ENCODE peak calls at places on chromosomes 5 and 9, in six cellular contexts. One of them, this sample, is unnamed.

GRCh38 chr5:121758640-121759039 is 93.0 kb upstream of the FTMT start:
- DNase-seq in right lobe of liver: no peak
- DNase-seq in HCT116: no peak
- DNase-seq in transverse colon: no peak
- DNase-seq in IMR-90: no peak
- DNase-seq in adrenal gland: no peak
- DNase-seq in this sample: no peak

GRCh38 chr5:148732692-148733091 is 78.4 kb upstream of the HTR4 start:
- DNase-seq in adrenal gland: no peak
- DNase-seq in IMR-90: no peak
- DNase-seq in transverse colon: no peak
- DNase-seq in right lobe of liver: no peak
- DNase-seq in HCT116: no peak
- DNase-seq in this sample: no peak

GRCh38 chr9:72557549-72557948 is 36.1 kb downstream of the TMC1 start:
- DNase-seq in IMR-90: peak
- DNase-seq in transverse colon: peak
- DNase-seq in adrenal gland: peak
- DNase-seq in right lobe of liver: no peak
- DNase-seq in HCT116: peak
- DNase-seq in this sample: peak

GRCh38 chr9:74643303-74643933 is 146.3 kb downstream of the RORB start:
- DNase-seq in transverse colon: no peak
- DNase-seq in IMR-90: no peak
- DNase-seq in HCT116: no peak
- DNase-seq in right lobe of liver: no peak
- DNase-seq in adrenal gland: no peak
- DNase-seq in this sample: no peak

GRCh38 chr9:104980039-104980654 is 52.2 kb upstream of the ABCA1 start:
- DNase-seq in transverse colon: no peak
- DNase-seq in HCT116: no peak
- DNase-seq in adrenal gland: no peak
- DNase-seq in right lobe of liver: no peak
- DNase-seq in IMR-90: no peak
- DNase-seq in this sample: no peak

GRCh38 chr5:38396766-38397165 is 138.4 kb downstream of the EGFLAM start:
- DNase-seq in transverse colon: no peak
- DNase-seq in IMR-90: no peak
- DNase-seq in right lobe of liver: no peak
- DNase-seq in HCT116: no peak
- DNase-seq in adrenal gland: no peak
- DNase-seq in this sample: no peak

GRCh38 chr9:133726401-133727276 is 11.5 kb downstream of the SARDH start:
- DNase-seq in IMR-90: peak
- DNase-seq in HCT116: peak
- DNase-seq in adrenal gland: peak
- DNase-seq in right lobe of liver: peak
- DNase-seq in transverse colon: peak
- DNase-seq in this sample: peak

GRCh38 chr9:98916660-98917059 is 27.0 kb upstream of the COL15A1 start:
- DNase-seq in HCT116: no peak
- DNase-seq in transverse colon: peak
- DNase-seq in right lobe of liver: no peak
- DNase-seq in adrenal gland: peak
- DNase-seq in IMR-90: peak
- DNase-seq in this sample: no peak

GRCh38 chr5:147887026-147887627 is 8.6 kb downstream of the SCGB3A2 start:
- DNase-seq in right lobe of liver: no peak
- DNase-seq in HCT116: peak
- DNase-seq in adrenal gland: no peak
- DNase-seq in IMR-90: peak
- DNase-seq in transverse colon: no peak
- DNase-seq in this sample: no peak

GRCh38 chr9:15531380-15531779 is 20.6 kb upstream of the PSIP1 start:
- DNase-seq in adrenal gland: no peak
- DNase-seq in right lobe of liver: no peak
- DNase-seq in HCT116: no peak
- DNase-seq in IMR-90: no peak
- DNase-seq in transverse colon: no peak
- DNase-seq in this sample: no peak

GRCh38 chr5:37165761-37166160 is 83.4 kb downstream of the CPLANE1 start:
- DNase-seq in adrenal gland: no peak
- DNase-seq in IMR-90: no peak
- DNase-seq in transverse colon: no peak
- DNase-seq in HCT116: no peak
- DNase-seq in right lobe of liver: no peak
- DNase-seq in this sample: no peak

GRCh38 chr9:114372971-114373591 is 14.7 kb downstream of the AKNA start:
- DNase-seq in IMR-90: no peak
- DNase-seq in transverse colon: peak
- DNase-seq in right lobe of liver: peak
- DNase-seq in HCT116: no peak
- DNase-seq in adrenal gland: no peak
- DNase-seq in this sample: peak

GRCh38 chr5:113721171-113721570 is 207.7 kb downstream of the YTHDC2 start:
- DNase-seq in adrenal gland: no peak
- DNase-seq in IMR-90: no peak
- DNase-seq in HCT116: no peak
- DNase-seq in transverse colon: no peak
- DNase-seq in right lobe of liver: no peak
- DNase-seq in this sample: no peak

GRCh38 chr5:43227655-43228054 is 35.6 kb downstream of the NIM1K start:
- DNase-seq in adrenal gland: no peak
- DNase-seq in right lobe of liver: no peak
- DNase-seq in HCT116: peak
- DNase-seq in IMR-90: peak
- DNase-seq in transverse colon: no peak
- DNase-seq in this sample: no peak

GRCh38 chr9:123157216-123157615 is 111.2 kb downstream of the STRBP start:
- DNase-seq in right lobe of liver: no peak
- DNase-seq in IMR-90: peak
- DNase-seq in transverse colon: no peak
- DNase-seq in adrenal gland: no peak
- DNase-seq in HCT116: no peak
- DNase-seq in this sample: no peak

GRCh38 chr5:146490089-146490843 is 25.7 kb downstream of the GPR151 start:
- DNase-seq in adrenal gland: no peak
- DNase-seq in IMR-90: no peak
- DNase-seq in HCT116: no peak
- DNase-seq in transverse colon: no peak
- DNase-seq in right lobe of liver: no peak
- DNase-seq in this sample: no peak

GRCh38 chr9:5582835-5583195 is 46.1 kb upstream of the RIC1 start:
- DNase-seq in right lobe of liver: no peak
- DNase-seq in IMR-90: peak
- DNase-seq in transverse colon: no peak
- DNase-seq in HCT116: no peak
- DNase-seq in adrenal gland: no peak
- DNase-seq in this sample: peak

GRCh38 chr9:6551126-6551525 is 94.4 kb downstream of the GLDC start:
- DNase-seq in right lobe of liver: no peak
- DNase-seq in HCT116: no peak
- DNase-seq in adrenal gland: no peak
- DNase-seq in transverse colon: no peak
- DNase-seq in IMR-90: no peak
- DNase-seq in this sample: no peak

GRCh38 chr9:131270171-131271015 is 5.9 kb downstream of the FAM78A start:
- DNase-seq in transverse colon: peak
- DNase-seq in IMR-90: no peak
- DNase-seq in right lobe of liver: no peak
- DNase-seq in HCT116: no peak
- DNase-seq in adrenal gland: peak
- DNase-seq in this sample: peak

GRCh38 chr5:73030995-73031394 is 75.2 kb downstream of the FCHO2 start:
- DNase-seq in IMR-90: peak
- DNase-seq in right lobe of liver: no peak
- DNase-seq in adrenal gland: no peak
- DNase-seq in transverse colon: no peak
- DNase-seq in HCT116: peak
- DNase-seq in this sample: no peak

GRCh38 chr5:71899865-71900342 is 180.8 kb downstream of the CARTPT start:
- DNase-seq in right lobe of liver: no peak
- DNase-seq in IMR-90: peak
- DNase-seq in transverse colon: no peak
- DNase-seq in adrenal gland: no peak
- DNase-seq in HCT116: no peak
- DNase-seq in this sample: no peak

GRCh38 chr5:73031839-73032238 is 76.0 kb downstream of the FCHO2 start:
- DNase-seq in IMR-90: peak
- DNase-seq in adrenal gland: no peak
- DNase-seq in right lobe of liver: no peak
- DNase-seq in HCT116: peak
- DNase-seq in transverse colon: no peak
- DNase-seq in this sample: no peak

GRCh38 chr5:181121675-181122561 is 9.1 kb downstream of the OR2V1 start:
- DNase-seq in transverse colon: no peak
- DNase-seq in IMR-90: no peak
- DNase-seq in right lobe of liver: no peak
- DNase-seq in adrenal gland: no peak
- DNase-seq in HCT116: no peak
- DNase-seq in this sample: no peak

GRCh38 chr9:24881361-24881760 is 335.7 kb upstream of the IZUMO3 start:
- DNase-seq in right lobe of liver: no peak
- DNase-seq in HCT116: no peak
- DNase-seq in IMR-90: no peak
- DNase-seq in transverse colon: no peak
- DNase-seq in adrenal gland: no peak
- DNase-seq in this sample: no peak
- H3K27ac ChIP-seq in right lobe of liver: no peak
- H3K27ac ChIP-seq in HCT116: no peak
- H3K27ac ChIP-seq in IMR-90: no peak
- H3K27ac ChIP-seq in transverse colon: no peak
- H3K27ac ChIP-seq in adrenal gland: no peak
- H3K27ac ChIP-seq in this sample: no peak

DNA sequence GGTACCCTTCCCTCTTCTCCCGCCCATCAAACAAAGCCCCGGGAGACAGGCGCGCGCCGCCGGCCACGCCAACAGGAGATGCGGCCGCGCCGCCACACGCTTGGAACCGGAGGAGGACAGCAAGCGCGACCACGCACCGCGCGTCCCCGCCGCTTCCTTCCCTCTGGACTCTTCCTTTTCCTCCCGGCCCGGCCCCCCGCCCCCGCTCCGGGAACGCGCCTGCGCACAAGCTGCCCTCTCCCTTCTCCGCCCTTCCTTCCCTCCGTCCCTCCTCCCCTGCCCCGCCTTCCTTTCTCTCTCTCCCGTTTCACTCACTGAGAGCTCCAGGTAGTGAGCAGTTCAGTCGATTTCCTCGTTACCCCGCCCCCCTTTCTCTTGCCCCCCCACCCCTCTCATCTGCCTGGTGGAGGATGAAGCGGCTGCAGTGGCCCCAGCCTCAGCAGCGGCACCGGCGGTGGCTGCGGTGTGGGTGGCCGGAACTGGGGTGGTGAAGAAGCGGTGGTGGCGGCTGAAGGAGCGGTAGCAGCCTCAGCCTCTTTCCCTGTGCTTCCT is at the start of gene RASA1:
- DNase-seq in HCT116: peak
- DNase-seq in right lobe of liver: peak
- DNase-seq in IMR-90: peak
- DNase-seq in transverse colon: peak
- DNase-seq in adrenal gland: peak
- DNase-seq in this sample: peak
- TF ChIP-seq POLR2A in HCT116: peak
- TF ChIP-seq POLR2A in right lobe of liver: peak
- TF ChIP-seq POLR2A in IMR-90: peak
- TF ChIP-seq POLR2A in transverse colon: peak
- TF ChIP-seq POLR2A in adrenal gland: peak
- TF ChIP-seq POLR2A in this sample: peak

GRCh38 chr5:173451651-173452050 is 123.4 kb upstream of the STC2 start:
- DNase-seq in right lobe of liver: no peak
- DNase-seq in transverse colon: no peak
- DNase-seq in HCT116: no peak
- DNase-seq in adrenal gland: no peak
- DNase-seq in IMR-90: peak
- DNase-seq in this sample: no peak

GRCh38 chr5:173451031-173451430 is 122.8 kb upstream of the STC2 start:
- DNase-seq in adrenal gland: no peak
- DNase-seq in HCT116: peak
- DNase-seq in right lobe of liver: no peak
- DNase-seq in transverse colon: no peak
- DNase-seq in IMR-90: peak
- DNase-seq in this sample: no peak

GRCh38 chr5:173453167-173453566 is 125.0 kb upstream of the STC2 start:
- DNase-seq in right lobe of liver: no peak
- DNase-seq in IMR-90: peak
- DNase-seq in adrenal gland: no peak
- DNase-seq in transverse colon: no peak
- DNase-seq in HCT116: no peak
- DNase-seq in this sample: no peak

GRCh38 chr5:173452098-173452497 is 123.9 kb upstream of the STC2 start:
- DNase-seq in right lobe of liver: peak
- DNase-seq in HCT116: peak
- DNase-seq in IMR-90: peak
- DNase-seq in transverse colon: no peak
- DNase-seq in adrenal gland: peak
- DNase-seq in this sample: no peak

DNA sequence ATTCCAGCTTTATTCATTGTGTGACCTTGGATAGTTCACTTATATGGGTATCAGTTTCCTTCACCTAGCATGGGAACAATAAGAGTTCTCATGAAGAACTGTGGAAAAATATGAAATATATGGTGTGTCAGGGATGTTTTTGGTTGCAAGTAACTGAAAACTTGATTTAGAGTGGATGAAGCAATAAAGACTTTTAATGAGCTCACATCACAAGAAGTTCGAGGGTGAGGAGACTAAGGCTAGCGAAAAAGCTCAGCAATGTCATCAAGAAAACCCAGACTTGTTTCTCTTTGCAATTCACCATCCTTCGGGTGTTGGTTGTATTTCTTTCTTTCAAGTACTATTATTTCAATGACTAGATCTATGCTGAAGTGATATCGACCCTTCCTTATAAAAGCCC is 124.3 kb upstream of the STC2 start:
- DNase-seq in right lobe of liver: no peak
- DNase-seq in adrenal gland: no peak
- DNase-seq in transverse colon: no peak
- DNase-seq in IMR-90: peak
- DNase-seq in HCT116: no peak
- DNase-seq in this sample: no peak
- H3K27ac ChIP-seq in right lobe of liver: peak
- H3K27ac ChIP-seq in adrenal gland: peak
- H3K27ac ChIP-seq in transverse colon: no peak
- H3K27ac ChIP-seq in IMR-90: peak
- H3K27ac ChIP-seq in HCT116: peak
- H3K27ac ChIP-seq in this sample: no peak

GRCh38 chr5:10607023-10607665 is 43.3 kb downstream of the ANKRD33B start:
- DNase-seq in transverse colon: peak
- DNase-seq in adrenal gland: no peak
- DNase-seq in right lobe of liver: peak
- DNase-seq in IMR-90: peak
- DNase-seq in HCT116: no peak
- DNase-seq in this sample: no peak
- TF ChIP-seq POLR2A in transverse colon: no peak
- TF ChIP-seq POLR2A in adrenal gland: no peak
- TF ChIP-seq POLR2A in right lobe of liver: no peak
- TF ChIP-seq POLR2A in IMR-90: no peak
- TF ChIP-seq POLR2A in HCT116: no peak
- TF ChIP-seq POLR2A in this sample: no peak

This sample was measured in Peyer's patch.